ENCODE peak calls at places on chromosomes 3 and 15, in nine cellular contexts. J is left lung; Y is GM20000; G is NCI-H2029 treated with DMSO at 0.1 percent for 48 hours; Q is BJ; C is transverse colon; E is T-helper 9 cell; D is activated naive CD4-positive, alpha-beta T cell treated with anti-CD3 and anti-CD28 coated beads, Interleukin-2, amount 10 ng/mL, durations not matched to agents 7 days and 5 days; S is M059J. V is an unnamed sample.

GRCh38 chr3:153974614-153975013 is 146.6 kb upstream of the ARHGEF26 start:
- DNase-seq in J (no peak), Y (no peak), G (no peak), Q (no peak), C (no peak), E (no peak), D (no peak), S (no peak), V (no peak)

GRCh38 chr15:72057548-72058091 is 60.3 kb downstream of the MYO9A start:
- DNase-seq in J (no peak), Y (no peak), G (no peak), Q (no peak), C (no peak), E (no peak), D (no peak), S (no peak), V (no peak)

GRCh38 chr3:147616998-147617619 is 207.9 kb downstream of the ZIC1 start:
- DNase-seq in J (no peak), Y (no peak), G (no peak), Q (no peak), C (no peak), E (no peak), D (no peak), S (peak), V (no peak)

GRCh38 chr15:100495861-100496260 is 32.9 kb downstream of the CERS3 start:
- DNase-seq in J (no peak), Y (no peak), G (no peak), Q (no peak), C (no peak), E (no peak), D (no peak), S (no peak), V (no peak)

GRCh38 chr3:177441281-177441812 is 244.1 kb upstream of the TBL1XR1 start:
- DNase-seq in J (no peak), Y (no peak), G (no peak), Q (no peak), C (no peak), E (no peak), D (no peak), S (peak), V (no peak)

GRCh38 chr15:53694534-53694874 is 65.0 kb downstream of the WDR72 start:
- DNase-seq in J (no peak), Y (no peak), G (no peak), Q (no peak), C (no peak), E (no peak), D (no peak), S (no peak), V (no peak)

GRCh38 chr15:100090411-100090810 is 251.4 kb downstream of the ADAMTS17 start:
- DNase-seq in J (no peak), Y (no peak), G (no peak), Q (no peak), C (no peak), E (no peak), D (no peak), S (no peak), V (no peak)

GRCh38 chr3:111952866-111953450 is 25.9 kb upstream of the ABHD10 start:
- DNase-seq in J (no peak), Y (no peak), G (no peak), Q (no peak), C (no peak), E (no peak), D (no peak), S (no peak), V (no peak)

GRCh38 chr3:128307029-128307633 is 153.8 kb downstream of the EEFSEC start:
- DNase-seq in J (no peak), Y (no peak), G (no peak), Q (no peak), C (no peak), E (no peak), D (no peak), S (peak), V (no peak)

V was measured in nucleus accumbens.